ENCODE peak calls at places on chromosomes 6 and 20, in ten cellular contexts. E is nucleus accumbens; Y is EH; L is activated CD4-positive, alpha-beta T cell treated with anti-CD3 and anti-CD28 coated beads for 4 hours; O is activated T-cell treated with anti-CD3 and anti-CD28 coated beads for 24 hours; Q is HFFc6; T is MM.1S; I is HT1080; J is AG09309; V is HTR-8/SVneo. D is an unnamed sample.

GRCh38 chr20:62358728-62359490 is 8.2 kb downstream of the LAMA5 start:
- DNase-seq in E (no peak), Y (no peak), L (no peak), O (no peak), Q (no peak), T (no peak), I (no peak), J (no peak), V (no peak), D (no peak)

GRCh38 chr6:30985490-30985889 is 2.0 kb downstream of the MUC21 start:
- DNase-seq in E (no peak), Y (no peak), L (no peak), O (no peak), Q (no peak), T (no peak), I (no peak), J (no peak), V (no peak), D (no peak)

GRCh38 chr6:31321820-31322219 is 35.2 kb downstream of the HLA-B start:
- DNase-seq in E (no peak), Y (no peak), L (no peak), O (no peak), Q (no peak), T (no peak), I (no peak), J (no peak), V (no peak), D (no peak)

GRCh38 chr6:54865091-54865631 is 18.6 kb downstream of the FAM83B start:
- DNase-seq in E (no peak), Y (no peak), L (no peak), O (no peak), Q (no peak), T (no peak), I (no peak), J (no peak), V (no peak), D (no peak)

GRCh38 chr6:14088600-14089168 is 28.9 kb upstream of the CD83 start:
- DNase-seq in E (no peak), Y (peak), L (no peak), O (no peak), Q (no peak), T (no peak), I (peak), J (no peak), V (no peak), D (no peak)

GRCh38 chr20:44540834-44541233 is 19.0 kb upstream of the SERINC3 start:
- DNase-seq in E (no peak), Y (peak), L (no peak), O (no peak), Q (peak), T (no peak), I (peak), J (no peak), V (peak), D (no peak)

GRCh38 chr6:145820000-145820399 is 5.4 kb upstream of the FBXO30 start:
- DNase-seq in E (no peak), Y (no peak), L (no peak), O (no peak), Q (no peak), T (no peak), I (no peak), J (no peak), V (no peak), D (no peak)

GRCh38 chr20:53599378-53599777 is 5.7 kb upstream of the ZNF217 start:
- DNase-seq in E (no peak), Y (no peak), L (no peak), O (no peak), Q (no peak), T (no peak), I (no peak), J (no peak), V (no peak), D (no peak)

GRCh38 chr6:154403803-154404202 is 47.2 kb upstream of the IPCEF1 start:
- DNase-seq in E (no peak), Y (peak), L (no peak), O (no peak), Q (peak), T (no peak), I (peak), J (peak), V (peak), D (peak)

GRCh38 chr20:58546312-58546711 is 31.1 kb upstream of the APCDD1L start:
- DNase-seq in E (no peak), Y (no peak), L (no peak), O (no peak), Q (no peak), T (no peak), I (no peak), J (no peak), V (no peak), D (no peak)

GRCh38 chr6:141415896-141416295 is 716.8 kb upstream of the GJE1 start:
- DNase-seq in E (no peak), Y (peak), L (no peak), O (no peak), Q (no peak), T (no peak), I (peak), J (no peak), V (no peak), D (no peak)

GRCh38 chr6:135181333-135182119 is 418 bp downstream of the MYB start:
- DNase-seq in E (no peak), Y (peak), L (peak), O (no peak), Q (no peak), T (peak), I (peak), J (no peak), V (peak), D (no peak)

GRCh38 chr6:141641951-141642350 is 490.8 kb upstream of the GJE1 start:
- DNase-seq in E (no peak), Y (no peak), L (no peak), O (no peak), Q (no peak), T (no peak), I (no peak), J (no peak), V (no peak), D (no peak)

GRCh38 chr20:55205684-55206083 is 730.3 kb downstream of the DOK5 start:
- DNase-seq in E (no peak), Y (no peak), L (no peak), O (no peak), Q (no peak), T (no peak), I (no peak), J (no peak), V (no peak), D (no peak)

GRCh38 chr6:130362128-130362527 is 3.7 kb upstream of the TMEM200A start:
- DNase-seq in E (no peak), Y (no peak), L (no peak), O (no peak), Q (no peak), T (no peak), I (no peak), J (no peak), V (no peak), D (no peak)

GRCh38 chr6:84052204-84052882 is 18.8 kb downstream of the MRAP2 start:
- DNase-seq in E (no peak), Y (peak), L (no peak), O (no peak), Q (peak), T (no peak), I (peak), J (peak), V (peak), D (peak)

GRCh38 chr6:132115714-132116366 is 164.7 kb upstream of the CCN2 start:
- DNase-seq in E (no peak), Y (peak), L (no peak), O (no peak), Q (no peak), T (peak), I (no peak), J (no peak), V (no peak), D (no peak)

GRCh38 chr6:33317418-33317667 is 201 bp downstream of the ZBTB22 start:
- DNase-seq in E (peak), Y (no peak), L (no peak), O (no peak), Q (no peak), T (no peak), I (no peak), J (no peak), V (no peak), D (no peak)

GRCh38 chr20:47681977-47682812 is 103.1 kb downstream of the SULF2 start:
- DNase-seq in E (peak), Y (peak), L (no peak), O (no peak), Q (peak), T (no peak), I (no peak), J (peak), V (peak), D (no peak)

GRCh38 chr20:50627747-50628146 is 63.6 kb downstream of the RIPOR3 start:
- DNase-seq in E (no peak), Y (no peak), L (no peak), O (no peak), Q (no peak), T (no peak), I (no peak), J (no peak), V (no peak), D (no peak)

GRCh38 chr6:133550026-133550425 is 308.9 kb downstream of the EYA4 start:
- DNase-seq in E (no peak), Y (no peak), L (no peak), O (no peak), Q (no peak), T (no peak), I (no peak), J (no peak), V (no peak), D (no peak)

GRCh38 chr6:127266178-127266891 is at the start of gene RNF146:
- DNase-seq in E (peak), Y (peak), L (peak), O (peak), Q (peak), T (peak), I (peak), J (peak), V (peak), D (peak)

D was measured in fibroblast of the conjunctiva.